ENCODE peak calls at places on chromosome 17, in four cellular contexts. D is A549, Y is K562, J is WTC11. Z is an unnamed sample.

GRCh38 chr17:62790554-62790953 is 17.6 kb downstream of the MARCHF10 start:
- DNase-seq in D (peak), Y (no peak), J (no peak), Z (no peak)

GRCh38 chr17:65684631-65685030 is 123.2 kb upstream of the AXIN2 start:
- DNase-seq in D (no peak), Y (no peak), J (no peak), Z (no peak)

GRCh38 chr17:5557485-5557884 is 26.8 kb downstream of the NLRP1 start:
- DNase-seq in D (no peak), Y (no peak), J (no peak), Z (no peak)

GRCh38 chr17:65064452-65065019 is 8.0 kb upstream of the GNA13 start:
- DNase-seq in D (peak), Y (peak), J (no peak), Z (peak)

GRCh38 chr17:43825567-43825966 is 7.4 kb downstream of the MPP3 start:
- DNase-seq in D (no peak), Y (no peak), J (no peak), Z (no peak)

GRCh38 chr17:35080536-35080935 is 17.0 kb upstream of the RFFL start:
- DNase-seq in D (no peak), Y (no peak), J (no peak), Z (no peak)

GRCh38 chr17:80270836-80271235 is 10.2 kb downstream of the RNF213 start:
- DNase-seq in D (peak), Y (peak), J (peak), Z (peak)

GRCh38 chr17:77356109-77356689 is 215.4 kb downstream of the SEC14L1 start:
- DNase-seq in D (peak), Y (no peak), J (no peak), Z (no peak)

GRCh38 chr17:1188812-1189211 is 9.0 kb upstream of the ABR start:
- DNase-seq in D (no peak), Y (no peak), J (no peak), Z (no peak)

GRCh38 chr17:43070872-43071271 is 45.8 kb downstream of the RND2 start:
- DNase-seq in D (no peak), Y (no peak), J (no peak), Z (no peak)

GRCh38 chr17:36888236-36888957 is 48.9 kb upstream of the LHX1 start:
- DNase-seq in D (no peak), Y (no peak), J (no peak), Z (no peak)
- TF ChIP-seq NR3C1 in D (no peak), Y (no peak), J (no peak), Z (no peak)

GRCh38 chr17:28404812-28405570 is 1.0 kb downstream of the SLC46A1 start:
- DNase-seq in D (no peak), Y (no peak), J (no peak), Z (peak)

GRCh38 chr17:28407130-28407973 is 1.3 kb upstream of the SLC46A1 start:
- DNase-seq in D (no peak), Y (no peak), J (peak), Z (no peak)

GRCh38 chr17:28404461-28404811 is 1.6 kb downstream of the SLC46A1 start:
- DNase-seq in D (no peak), Y (no peak), J (no peak), Z (no peak)

GRCh38 chr17:28406478-28406824 is 439 bp upstream of the SLC46A1 start:
- DNase-seq in D (no peak), Y (no peak), J (no peak), Z (no peak)

DNA sequence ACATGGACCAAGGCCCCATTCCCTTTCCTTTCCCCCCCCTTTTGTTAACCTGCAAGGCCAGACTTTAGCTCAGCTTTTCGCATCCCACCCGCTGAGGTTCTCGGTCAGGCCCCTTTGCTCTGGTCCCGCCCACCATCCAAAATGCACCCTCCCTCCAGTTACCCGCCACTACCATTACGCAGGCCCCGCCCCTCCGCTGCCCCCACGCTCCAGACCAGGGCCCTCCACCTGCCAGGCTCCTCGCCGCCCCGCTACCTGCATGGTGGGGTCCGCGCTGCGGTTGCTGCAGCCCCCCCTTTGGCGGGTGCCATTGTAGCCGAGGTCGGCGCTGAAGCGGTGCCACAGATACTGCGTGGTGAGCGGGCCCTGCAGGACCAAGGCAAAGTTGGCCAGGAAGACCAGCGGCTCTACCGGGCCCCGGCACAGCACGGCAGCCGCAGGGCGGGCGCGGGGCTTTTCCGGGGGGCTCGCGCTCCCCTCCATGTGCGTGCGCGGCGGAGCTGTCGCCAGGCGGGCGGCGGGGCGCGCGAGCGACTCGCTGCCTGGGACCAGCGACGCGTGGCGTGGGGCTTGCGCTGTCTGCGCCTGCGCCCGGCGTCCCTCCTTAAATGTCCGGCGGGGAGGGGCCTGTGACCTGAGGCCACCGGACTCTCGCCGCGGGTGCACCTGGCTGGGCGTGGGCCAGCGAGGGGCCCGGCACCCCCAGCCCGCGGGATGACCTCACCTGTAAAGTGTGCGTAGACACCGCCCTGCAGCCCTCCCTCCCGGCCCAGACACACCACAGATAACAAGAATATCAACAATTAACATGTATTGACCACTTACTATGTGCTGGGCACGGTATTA is at the start of gene SLC46A1:
- DNase-seq in D (peak), Y (peak), J (peak), Z (peak)
- TF ChIP-seq NR3C1 in D (no peak), Y (no peak), J (no peak), Z (no peak)

GRCh38 chr17:68623811-68624210 is 22.6 kb upstream of the FAM20A start:
- DNase-seq in D (no peak), Y (no peak), J (no peak), Z (no peak)
- TF ChIP-seq NR3C1 in D (no peak), Y (no peak), J (no peak), Z (no peak)

GRCh38 chr17:75008373-75008772 is 4.1 kb upstream of the MRPL58 start:
- DNase-seq in D (no peak), Y (no peak), J (no peak), Z (no peak)
- TF ChIP-seq NR3C1 in D (no peak), Y (no peak), J (no peak), Z (no peak)

GRCh38 chr17:26809033-26809432 is 484.9 kb upstream of the WSB1 start:
- DNase-seq in D (no peak), Y (no peak), J (no peak), Z (no peak)
- TF ChIP-seq NR3C1 in D (no peak), Y (no peak), J (no peak), Z (no peak)

GRCh38 chr17:68697850-68698313 is 96.7 kb upstream of the FAM20A start:
- DNase-seq in D (no peak), Y (no peak), J (no peak), Z (peak)

GRCh38 chr17:68704897-68705296 is 103.7 kb upstream of the FAM20A start:
- DNase-seq in D (no peak), Y (no peak), J (no peak), Z (no peak)

GRCh38 chr17:68698761-68699160 is 97.6 kb upstream of the FAM20A start:
- DNase-seq in D (no peak), Y (no peak), J (no peak), Z (no peak)

GRCh38 chr17:68700391-68700790 is 99.2 kb upstream of the FAM20A start:
- DNase-seq in D (no peak), Y (no peak), J (no peak), Z (no peak)

GRCh38 chr17:68701046-68701445 is 99.9 kb upstream of the FAM20A start:
- DNase-seq in D (no peak), Y (no peak), J (no peak), Z (no peak)
- TF ChIP-seq NR3C1 in D (no peak), Y (no peak), J (no peak), Z (no peak)

GRCh38 chr17:78997881-78998280 is 11.7 kb downstream of the CANT1 start:
- DNase-seq in D (no peak), Y (no peak), J (no peak), Z (no peak)
- TF ChIP-seq NR3C1 in D (no peak), Y (no peak), J (no peak), Z (no peak)

GRCh38 chr17:2719861-2720260 is 8.3 kb upstream of the CLUH start:
- DNase-seq in D (no peak), Y (no peak), J (no peak), Z (no peak)
- TF ChIP-seq NR3C1 in D (no peak), Y (no peak), J (no peak), Z (no peak)

GRCh38 chr17:56779898-56780777 is 53.6 kb downstream of the C17orf67 start:
- DNase-seq in D (peak), Y (peak), J (peak), Z (peak)
- TF ChIP-seq NR3C1 in D (no peak), Y (no peak), J (no peak), Z (no peak)